ENCODE peak calls at places on chromosomes 1 and 21, in four cellular contexts. One of them, this sample, is unnamed.

GRCh38 chr1:204205486-204205885 is 8.3 kb downstream of the GOLT1A start:
- DNase-seq in H1: no peak
- DNase-seq in WTC11: no peak
- DNase-seq in K562: no peak
- DNase-seq in this sample: no peak

GRCh38 chr1:47409311-47410085 is 6.6 kb upstream of the FOXE3 start:
- DNase-seq in WTC11: no peak
- DNase-seq in H1: no peak
- DNase-seq in K562: no peak
- DNase-seq in this sample: no peak

GRCh38 chr1:5572794-5573193 is 419.4 kb downstream of the NPHP4 start:
- DNase-seq in K562: no peak
- DNase-seq in WTC11: no peak
- DNase-seq in H1: no peak
- DNase-seq in this sample: no peak

GRCh38 chr1:63969461-63969893 is 195.7 kb downstream of the ROR1 start:
- DNase-seq in K562: no peak
- DNase-seq in H1: no peak
- DNase-seq in WTC11: no peak
- DNase-seq in this sample: no peak

GRCh38 chr1:96039910-96040309 is 681.7 kb upstream of the PTBP2 start:
- DNase-seq in H1: no peak
- DNase-seq in K562: no peak
- DNase-seq in WTC11: no peak
- DNase-seq in this sample: no peak

GRCh38 chr1:161855260-161855659 is 89.1 kb downstream of the ATF6 start:
- DNase-seq in WTC11: no peak
- DNase-seq in K562: no peak
- DNase-seq in H1: no peak
- DNase-seq in this sample: no peak

GRCh38 chr21:45265721-45266517 is 21.8 kb downstream of the POFUT2 start:
- DNase-seq in WTC11: no peak
- DNase-seq in H1: no peak
- DNase-seq in K562: no peak
- DNase-seq in this sample: no peak

GRCh38 chr1:5945445-5945844 is 46.8 kb downstream of the NPHP4 start:
- DNase-seq in K562: no peak
- DNase-seq in WTC11: no peak
- DNase-seq in H1: peak
- DNase-seq in this sample: no peak

GRCh38 chr1:199447906-199448305 is 579.6 kb upstream of the NR5A2 start:
- DNase-seq in K562: no peak
- DNase-seq in H1: no peak
- DNase-seq in WTC11: no peak
- DNase-seq in this sample: no peak

GRCh38 chr1:201383647-201384405 is 6.3 kb upstream of the TNNT2 start:
- DNase-seq in WTC11: no peak
- DNase-seq in H1: no peak
- DNase-seq in K562: no peak
- DNase-seq in this sample: no peak

GRCh38 chr1:212518188-212518951 is 85.7 kb downstream of the NENF start:
- DNase-seq in H1: no peak
- DNase-seq in WTC11: no peak
- DNase-seq in K562: no peak
- DNase-seq in this sample: peak

GRCh38 chr21:33198346-33199135 is 31.2 kb upstream of the IFNAR2 start:
- DNase-seq in H1: no peak
- DNase-seq in WTC11: no peak
- DNase-seq in K562: no peak
- DNase-seq in this sample: no peak

GRCh38 chr21:14926186-14926585 is 138.6 kb downstream of the NRIP1 start:
- DNase-seq in H1: no peak
- DNase-seq in WTC11: no peak
- DNase-seq in K562: no peak
- DNase-seq in this sample: no peak

GRCh38 chr1:156560585-156561163 is 11.7 kb downstream of the IQGAP3 start:
- DNase-seq in K562: no peak
- DNase-seq in H1: no peak
- DNase-seq in WTC11: no peak
- DNase-seq in this sample: peak

GRCh38 chr1:174550296-174550695 is 102.5 kb downstream of the GPR52 start:
- DNase-seq in K562: no peak
- DNase-seq in WTC11: no peak
- DNase-seq in H1: no peak
- DNase-seq in this sample: no peak

GRCh38 chr1:145918992-145919939 is 749 bp upstream of the PEX11B start:
- DNase-seq in K562: peak
- DNase-seq in WTC11: peak
- DNase-seq in H1: peak
- DNase-seq in this sample: peak

GRCh38 chr21:20023199-20023598 is 975.0 kb upstream of the NCAM2 start:
- DNase-seq in H1: no peak
- DNase-seq in WTC11: no peak
- DNase-seq in K562: no peak
- DNase-seq in this sample: no peak

GRCh38 chr21:35202431-35202830 is 153.3 kb upstream of the RUNX1 start:
- DNase-seq in K562: no peak
- DNase-seq in WTC11: no peak
- DNase-seq in H1: no peak
- DNase-seq in this sample: no peak

GRCh38 chr1:211752951-211753486 is 77.5 kb downstream of the LPGAT1 start:
- DNase-seq in H1: no peak
- DNase-seq in WTC11: no peak
- DNase-seq in K562: no peak
- DNase-seq in this sample: no peak

GRCh38 chr1:236751385-236751784 is 43.7 kb upstream of the MTR start:
- DNase-seq in H1: no peak
- DNase-seq in WTC11: no peak
- DNase-seq in K562: no peak
- DNase-seq in this sample: no peak

GRCh38 chr1:231242516-231243198 is 1.6 kb downstream of the GNPAT start:
- DNase-seq in H1: no peak
- DNase-seq in K562: no peak
- DNase-seq in WTC11: no peak
- DNase-seq in this sample: no peak

GRCh38 chr1:7300893-7301292 is 470.2 kb upstream of the VAMP3 start:
- DNase-seq in K562: no peak
- DNase-seq in WTC11: no peak
- DNase-seq in H1: no peak
- DNase-seq in this sample: no peak

GRCh38 chr1:50981741-50982140 is 11.7 kb downstream of the CDKN2C start:
- DNase-seq in K562: no peak
- DNase-seq in WTC11: no peak
- DNase-seq in H1: no peak
- DNase-seq in this sample: peak

GRCh38 chr21:32094792-32095191 is 184.1 kb downstream of the MIS18A start:
- DNase-seq in K562: no peak
- DNase-seq in WTC11: no peak
- DNase-seq in H1: no peak
- DNase-seq in this sample: no peak

GRCh38 chr1:12078938-12079861 is 16.1 kb downstream of the TNFRSF8 start:
- DNase-seq in K562: peak
- DNase-seq in WTC11: peak
- DNase-seq in H1: peak
- DNase-seq in this sample: peak

GRCh38 chr1:46613661-46614603 is 2.7 kb downstream of the MOB3C start:
- DNase-seq in H1: peak
- DNase-seq in WTC11: peak
- DNase-seq in K562: no peak
- DNase-seq in this sample: no peak

GRCh38 chr1:244010191-244010590 is 40.9 kb upstream of the ZBTB18 start:
- DNase-seq in WTC11: peak
- DNase-seq in K562: no peak
- DNase-seq in H1: no peak
- DNase-seq in this sample: no peak

GRCh38 chr1:30314591-30314990 is 408.8 kb downstream of the MATN1 start:
- DNase-seq in K562: no peak
- DNase-seq in WTC11: no peak
- DNase-seq in H1: peak
- DNase-seq in this sample: no peak

GRCh38 chr1:54137532-54138061 is 15.2 kb downstream of the CDCP2 start:
- DNase-seq in K562: no peak
- DNase-seq in H1: no peak
- DNase-seq in WTC11: no peak
- DNase-seq in this sample: peak
- TF ChIP-seq MAX in K562: no peak
- TF ChIP-seq MAX in H1: no peak
- TF ChIP-seq MAX in WTC11: no peak
- TF ChIP-seq MAX in this sample: no peak

GRCh38 chr1:18580676-18581419 is 49.8 kb upstream of the PAX7 start:
- DNase-seq in WTC11: no peak
- DNase-seq in K562: no peak
- DNase-seq in H1: no peak
- DNase-seq in this sample: no peak

GRCh38 chr1:18583326-18583941 is 47.2 kb upstream of the PAX7 start:
- DNase-seq in H1: no peak
- DNase-seq in K562: no peak
- DNase-seq in WTC11: peak
- DNase-seq in this sample: no peak

GRCh38 chr1:18580087-18580486 is 50.6 kb upstream of the PAX7 start:
- DNase-seq in K562: no peak
- DNase-seq in WTC11: no peak
- DNase-seq in H1: no peak
- DNase-seq in this sample: no peak

GRCh38 chr1:18582890-18583289 is 47.8 kb upstream of the PAX7 start:
- DNase-seq in K562: no peak
- DNase-seq in WTC11: no peak
- DNase-seq in H1: no peak
- DNase-seq in this sample: no peak

DNA sequence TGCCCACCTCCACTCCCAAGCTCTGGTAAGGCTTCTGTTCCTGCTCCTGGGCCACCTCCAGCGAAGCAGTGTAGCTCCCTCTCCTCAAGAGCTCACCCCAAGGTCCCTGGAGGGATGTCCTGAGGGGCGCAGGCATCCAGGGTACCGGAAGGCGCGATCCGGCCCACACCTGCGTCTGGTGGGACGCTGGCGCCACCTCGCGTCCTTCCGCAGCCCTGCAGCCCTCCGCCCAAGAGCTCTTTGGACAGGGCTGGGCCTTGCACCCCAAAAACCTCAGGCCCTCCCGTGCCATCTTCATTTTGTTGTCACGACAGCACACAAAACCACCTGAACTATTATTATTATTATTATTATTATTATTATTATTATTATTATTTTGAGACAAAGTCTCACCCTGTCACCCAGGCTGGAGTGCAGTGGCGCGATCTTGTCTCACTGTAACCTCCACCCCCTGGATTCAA is 49.2 kb upstream of the PAX7 start:
- DNase-seq in K562: peak
- DNase-seq in WTC11: peak
- DNase-seq in H1: peak
- DNase-seq in this sample: peak
- TF ChIP-seq TEAD4 in K562: no peak
- TF ChIP-seq TEAD4 in WTC11: no peak
- TF ChIP-seq TEAD4 in H1: no peak
- TF ChIP-seq TEAD4 in this sample: no peak

DNA sequence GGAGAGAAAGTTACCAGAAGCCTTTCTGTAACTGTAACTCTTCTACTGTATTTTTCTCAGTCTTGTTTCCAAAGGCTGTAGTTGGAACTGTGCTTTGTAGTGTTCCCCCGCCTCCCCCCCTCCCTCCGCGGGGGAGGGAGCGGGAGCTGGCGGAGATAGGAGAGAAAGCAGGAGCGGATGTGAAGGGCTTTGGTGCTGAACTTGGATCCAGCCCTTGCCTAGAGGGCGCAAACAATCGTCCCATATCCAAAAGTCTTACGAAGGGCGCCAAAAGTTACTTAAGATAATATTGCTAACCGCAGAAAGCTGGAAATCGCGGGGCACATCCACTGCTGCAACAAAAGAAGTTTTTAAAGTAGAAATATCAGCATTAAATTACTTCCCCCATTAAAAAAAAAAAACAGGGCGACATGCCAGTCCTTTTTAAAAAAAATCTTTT is 2.4 kb upstream of the NFIA start:
- DNase-seq in WTC11: peak
- DNase-seq in H1: peak
- DNase-seq in K562: peak
- DNase-seq in this sample: peak
- TF ChIP-seq MAX in WTC11: no peak
- TF ChIP-seq MAX in H1: no peak
- TF ChIP-seq MAX in K562: no peak
- TF ChIP-seq MAX in this sample: no peak

GRCh38 chr21:46665566-46665965 is 30.1 kb downstream of the PRMT2 start:
- DNase-seq in K562: no peak
- DNase-seq in H1: no peak
- DNase-seq in WTC11: no peak
- DNase-seq in this sample: no peak

GRCh38 chr21:46662367-46662654 is 26.8 kb downstream of the PRMT2 start:
- DNase-seq in H1: no peak
- DNase-seq in K562: no peak
- DNase-seq in WTC11: no peak
- DNase-seq in this sample: peak

GRCh38 chr21:46662765-46663500 is 27.5 kb downstream of the PRMT2 start:
- DNase-seq in H1: no peak
- DNase-seq in K562: no peak
- DNase-seq in WTC11: no peak
- DNase-seq in this sample: no peak

GRCh38 chr21:46664316-46664995 is 29.0 kb downstream of the PRMT2 start:
- DNase-seq in K562: no peak
- DNase-seq in H1: no peak
- DNase-seq in WTC11: no peak
- DNase-seq in this sample: no peak

DNA sequence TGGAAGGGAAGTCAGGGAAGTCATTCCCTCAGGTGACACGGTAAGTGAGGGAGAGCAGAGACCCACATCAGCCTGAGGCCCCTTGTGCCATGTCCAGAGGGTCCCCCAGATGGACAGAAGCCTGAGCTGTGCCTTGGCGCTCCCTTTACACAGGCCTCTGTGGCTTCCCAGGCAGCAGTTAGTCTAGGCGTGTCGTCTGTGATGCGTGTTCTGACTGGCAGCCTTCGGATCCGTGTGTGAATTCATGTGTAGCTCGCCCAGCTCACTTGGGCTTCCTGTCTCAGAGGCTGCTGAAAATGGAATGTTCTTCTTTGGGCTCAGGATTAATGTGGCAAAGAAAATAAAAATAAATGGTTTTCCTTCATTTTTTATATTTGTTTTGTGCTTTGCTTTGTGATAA is 28.3 kb downstream of the PRMT2 start:
- DNase-seq in K562: no peak
- DNase-seq in H1: no peak
- DNase-seq in WTC11: no peak
- DNase-seq in this sample: no peak
- TF ChIP-seq TEAD4 in K562: no peak
- TF ChIP-seq TEAD4 in H1: no peak
- TF ChIP-seq TEAD4 in WTC11: no peak
- TF ChIP-seq TEAD4 in this sample: no peak